ENCODE peak calls at places on chromosomes 3 and 15, in four cellular contexts. F is HL-60, H is K562, J is GM23338. G is an unnamed sample.

GRCh38 chr3:15064299-15064834 is 748 bp downstream of the MRPS25 start:
- DNase-seq in J (peak; percentile 37), F (peak; percentile 57), H (no peak), G (no peak)

GRCh38 chr3:155391583-155391982 is 98.1 kb upstream of the STRIT1 start:
- DNase-seq in J (peak; percentile 7), H (no peak), F (no peak), G (no peak)

GRCh38 chr3:45638299-45639043 is 43.9 kb downstream of the LIMD1 start:
- DNase-seq in H (no peak), F (no peak), J (no peak), G (no peak)

GRCh38 chr3:47803478-47804025 is 614 bp downstream of the DHX30 start:
- DNase-seq in J (no peak), F (peak; percentile 57), H (no peak), G (no peak)

GRCh38 chr3:12944849-12945248 is 103.5 kb upstream of the RPL32 start:
- DNase-seq in J (peak; percentile 32), F (no peak), H (no peak), G (no peak)

GRCh38 chr15:96346409-96346808 is 15.9 kb downstream of the NR2F2 start:
- DNase-seq in F (no peak), H (no peak), J (no peak), G (no peak)

GRCh38 chr15:72958634-72959033 is 93.6 kb upstream of the NEO1 start:
- DNase-seq in H (no peak), J (no peak), F (no peak), G (no peak)

GRCh38 chr3:125115640-125116039 is 59.8 kb upstream of the HEG1 start:
- DNase-seq in J (no peak), F (no peak), H (no peak), G (no peak)

GRCh38 chr15:99526174-99526573 is 39.6 kb upstream of the MEF2A start:
- DNase-seq in J (no peak), F (no peak), H (no peak), G (no peak)

GRCh38 chr15:83278191-83278590 is 6.3 kb downstream of the BNC1 start:
- DNase-seq in F (no peak), J (no peak), H (no peak), G (no peak)

GRCh38 chr3:181717505-181717904 is 5.8 kb downstream of the SOX2 start:
- DNase-seq in H (no peak), J (no peak), F (no peak), G (no peak)

GRCh38 chr3:57143886-57144459 is 21.2 kb downstream of the IL17RD start:
- DNase-seq in F (no peak), H (no peak), J (no peak), G (no peak)

GRCh38 chr3:171101982-171102610 is 75.6 kb upstream of the SLC2A2 start:
- DNase-seq in F (no peak), H (no peak), J (no peak), G (no peak)

GRCh38 chr3:51887620-51888019 is 12.2 kb upstream of the IQCF5 start:
- DNase-seq in H (no peak), F (no peak), J (no peak), G (no peak)

GRCh38 chr3:45411081-45411480 is 22.7 kb downstream of the LARS2 start:
- DNase-seq in H (no peak), J (no peak), F (no peak), G (no peak)

GRCh38 chr3:174122411-174122810 is 724.9 kb downstream of the NLGN1 start:
- DNase-seq in F (no peak), H (no peak), J (no peak), G (no peak)

GRCh38 chr3:188153498-188153948 is 434 bp upstream of the LPP start:
- DNase-seq in F (peak; percentile 76), H (no peak), J (peak; percentile 95), G (peak; percentile 54)
- TF ChIP-seq REST in F (no peak), H (no peak), J (no peak), G (no peak)

GRCh38 chr3:100603449-100603848 is 6.0 kb upstream of the ADGRG7 start:
- DNase-seq in F (no peak), J (peak; percentile 77), H (peak; percentile 15), G (no peak)
- H3K4me3 ChIP-seq in F (peak overlapping the region; percentile 36), J (no peak overlapping the region), H (no peak overlapping the region), G (no peak overlapping the region)

GRCh38 chr3:64685800-64686445 is 1.9 kb downstream of the ADAMTS9 start:
- DNase-seq in J (peak; percentile 92), F (no peak), H (peak; percentile 19), G (no peak)
- TF ChIP-seq POLR2AphosphoS5 in J (peak; percentile 51), F (no peak), H (no peak), G (no peak)

GRCh38 chr3:115325539-115325938 is 178.5 kb upstream of the ZBTB20 start:
- DNase-seq in F (no peak), H (peak; percentile 4), J (peak; percentile 90), G (no peak)

DNA sequence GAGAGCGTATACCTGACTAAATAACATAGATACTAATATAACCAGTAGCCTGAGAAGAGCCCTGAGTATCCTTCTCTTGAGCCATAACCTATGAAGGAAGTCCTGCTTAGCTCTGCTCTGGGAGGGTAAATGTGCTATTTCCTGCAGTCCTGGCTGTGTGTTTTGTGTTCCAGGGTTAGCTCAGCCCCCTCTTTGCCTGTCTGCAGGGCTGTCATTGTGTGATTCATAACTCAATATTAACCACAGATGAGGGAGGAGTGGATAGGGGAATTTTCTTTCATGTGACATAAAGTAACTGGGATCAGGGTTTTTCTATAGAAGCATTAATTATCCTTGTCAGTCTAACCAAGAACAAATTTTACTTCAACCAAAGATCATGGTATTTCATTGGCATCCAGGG is 183.3 kb upstream of the ZBTB20 start:
- DNase-seq in H (no peak), J (no peak), F (no peak), G (no peak)
- TF ChIP-seq REST in H (no peak), J (no peak), F (no peak), G (no peak)

G was measured in Panc1.